ENCODE peak calls at places on chromosome 1, in five cellular contexts. X is PC-3, T is K562, L is ascending aorta, S is GM23248. P is an unnamed sample. For H3K4me1, the result is how much of the 10 kb centered on the place peaks cover.

GRCh38 chr1:9294910-9295636 is 2.4 kb downstream of the SPSB1 start:
- DNase-seq in L (no peak), X (peak), T (no peak), S (peak), P (no peak)

GRCh38 chr1:161287482-161288054 is 22.2 kb downstream of the MPZ start:
- DNase-seq in S (no peak), L (no peak), X (no peak), T (no peak), P (no peak)

GRCh38 chr1:160879056-160879455 is 5.9 kb downstream of the ITLN1 start:
- DNase-seq in T (no peak), X (peak), L (no peak), S (no peak), P (no peak)

GRCh38 chr1:207868252-207868768 is 42.6 kb downstream of the CD34 start:
- DNase-seq in S (peak), X (peak), T (peak), L (peak), P (no peak)

GRCh38 chr1:226547754-226548191 is 791 bp upstream of the STUM start:
- DNase-seq in T (peak), X (peak), S (peak), L (peak), P (no peak)

GRCh38 chr1:109112056-109112651 is 1.8 kb upstream of the ELAPOR1 start:
- DNase-seq in S (peak), T (peak), X (peak), L (peak), P (no peak)

GRCh38 chr1:31782766-31783410 is 18.7 kb upstream of the ADGRB2 start:
- DNase-seq in X (no peak), S (no peak), T (no peak), L (no peak), P (no peak)

GRCh38 chr1:182910143-182910542 is 42.8 kb downstream of the SHCBP1L start:
- DNase-seq in S (no peak), T (no peak), X (no peak), L (no peak), P (no peak)

GRCh38 chr1:178684542-178685000 is 40.5 kb upstream of the RALGPS2 start:
- DNase-seq in L (no peak), X (peak), S (peak), T (no peak), P (no peak)

GRCh38 chr1:61797045-61797755 is 54.9 kb downstream of the PATJ start:
- DNase-seq in X (peak), T (no peak), S (no peak), L (no peak), P (no peak)

GRCh38 chr1:153567621-153568366 is 2.1 kb upstream of the S100A2 start:
- DNase-seq in S (peak), T (no peak), X (peak), L (no peak), P (peak)

GRCh38 chr1:56580771-56581170 is 1.4 kb upstream of the PLPP3 start:
- DNase-seq in X (no peak), L (no peak), S (no peak), T (no peak), P (no peak)

GRCh38 chr1:214445201-214445600 is 106.2 kb downstream of the PTPN14 start:
- DNase-seq in S (peak), X (peak), T (no peak), L (no peak), P (no peak)

GRCh38 chr1:147105909-147106308 is 66.4 kb downstream of the PRKAB2 start:
- DNase-seq in S (no peak), L (no peak), T (no peak), X (no peak), P (no peak)
- H3K27ac ChIP-seq in S (no peak), L (no peak), T (no peak), X (no peak), P (no peak)

DNA sequence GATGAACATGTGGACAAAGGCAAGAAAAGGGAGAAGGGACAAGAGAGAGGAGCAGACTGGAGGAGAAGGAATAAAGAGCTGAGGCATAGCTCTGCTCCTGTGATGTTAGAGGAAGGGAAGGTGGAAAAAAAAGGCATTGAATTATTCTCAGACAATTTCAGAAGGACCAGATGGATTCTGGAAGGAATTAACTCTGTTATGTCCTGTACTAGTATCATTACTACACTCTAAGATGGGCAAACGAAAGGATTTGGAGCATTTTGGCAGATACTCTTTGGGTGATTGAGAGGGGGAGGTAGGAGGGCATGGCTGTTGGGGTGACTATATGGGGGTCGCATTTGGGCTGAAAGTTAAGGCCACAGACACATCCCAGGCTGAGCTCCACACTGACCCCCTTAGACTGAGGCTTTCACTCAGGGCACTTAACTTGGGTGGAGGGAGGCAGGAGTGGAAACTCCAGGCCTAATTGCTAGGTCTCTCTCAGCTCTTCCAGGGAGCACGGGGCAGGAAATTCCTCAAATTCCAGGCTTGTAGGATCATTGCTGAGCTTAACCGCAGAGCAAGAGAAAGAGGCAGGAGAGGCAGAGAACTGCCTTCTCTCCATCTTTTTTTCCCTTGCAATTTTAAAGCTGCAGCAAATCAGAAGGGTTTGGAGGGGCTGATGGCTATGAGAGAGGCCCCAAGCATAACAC is 25.9 kb downstream of the KIRREL1 start:
- DNase-seq in X (peak), L (peak), S (peak), T (no peak), P (peak)
- H3K4me3 ChIP-seq in X (peak), L (peak), S (peak), T (no peak), P (no peak)

DNA sequence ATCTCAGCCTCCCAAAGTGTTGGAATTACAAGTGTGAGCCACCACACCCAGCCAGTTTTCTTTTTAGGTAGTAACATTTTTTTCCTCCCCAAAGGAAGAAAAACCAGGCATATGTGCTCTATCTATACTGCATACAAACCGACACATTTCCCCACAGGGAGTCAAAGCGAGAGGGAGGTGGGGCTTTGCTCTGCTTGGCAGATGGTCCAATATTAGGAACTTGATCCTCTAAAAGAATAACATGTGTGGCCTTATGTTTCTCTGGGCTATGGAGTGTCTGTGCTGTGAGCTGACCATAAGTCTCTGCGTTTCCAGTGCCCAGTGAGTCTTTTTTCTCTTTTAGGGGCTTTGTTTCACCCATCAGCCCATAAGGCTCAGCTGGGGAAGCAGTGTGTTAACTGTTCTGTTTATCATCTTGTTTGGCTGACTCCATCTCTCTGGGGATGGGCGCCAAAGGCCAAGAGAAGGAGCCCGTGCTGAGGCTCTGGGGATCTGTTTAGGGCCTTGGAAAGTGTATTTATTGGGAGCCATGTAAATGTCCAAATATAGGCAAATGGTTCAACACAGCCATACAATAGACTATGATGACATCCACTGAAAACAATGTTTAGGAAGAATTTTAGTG is 20.3 kb downstream of the LMOD1 start:
- DNase-seq in T (no peak), S (no peak), X (no peak), L (no peak), P (no peak)
- H3K4me1 ChIP-seq in T (under half), S (under half), X (under half), L (under half), P (under half)

DNA sequence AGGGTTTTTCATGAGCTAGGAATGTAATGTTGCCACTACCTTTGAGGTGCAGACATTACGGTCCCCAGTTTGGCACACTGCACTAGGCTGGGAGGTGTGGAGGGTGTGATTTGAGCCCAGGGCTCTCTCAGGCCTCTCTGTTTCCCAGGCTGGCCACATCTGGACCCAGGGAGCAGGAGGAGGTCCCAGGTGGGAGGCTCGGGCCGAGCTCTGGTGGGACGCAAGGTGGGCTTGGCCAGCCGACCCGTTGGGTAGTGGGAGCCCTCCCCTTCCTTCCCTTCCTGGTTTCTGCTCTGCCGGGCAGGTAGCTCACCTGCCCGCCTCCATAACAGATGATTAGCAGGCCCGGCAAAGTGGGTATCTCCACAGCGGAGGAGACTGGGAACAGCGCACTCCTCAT is 146.2 kb upstream of the TMEM51 start:
- DNase-seq in L (no peak), S (no peak), X (no peak), T (no peak), P (no peak)
- H3K27ac ChIP-seq in L (peak), S (no peak), X (no peak), T (no peak), P (no peak)

GRCh38 chr1:24960071-24960801 is 30.2 kb upstream of the RUNX3 start:
- DNase-seq in X (no peak), L (no peak), T (no peak), S (no peak), P (peak)

GRCh38 chr1:24963099-24963872 is 33.2 kb upstream of the RUNX3 start:
- DNase-seq in S (no peak), X (no peak), L (no peak), T (no peak), P (peak)

GRCh38 chr1:24963943-24964677 is 34.0 kb upstream of the RUNX3 start:
- DNase-seq in S (no peak), L (no peak), X (no peak), T (no peak), P (peak)

GRCh38 chr1:24961334-24961733 is 31.3 kb upstream of the RUNX3 start:
- DNase-seq in T (no peak), L (no peak), S (no peak), X (no peak), P (no peak)

GRCh38 chr1:24961961-24962861 is 32.1 kb upstream of the RUNX3 start:
- DNase-seq in S (no peak), L (no peak), T (no peak), X (no peak), P (peak)
- H3K4me3 ChIP-seq in S (no peak), L (no peak), T (no peak), X (no peak), P (no peak)

DNA sequence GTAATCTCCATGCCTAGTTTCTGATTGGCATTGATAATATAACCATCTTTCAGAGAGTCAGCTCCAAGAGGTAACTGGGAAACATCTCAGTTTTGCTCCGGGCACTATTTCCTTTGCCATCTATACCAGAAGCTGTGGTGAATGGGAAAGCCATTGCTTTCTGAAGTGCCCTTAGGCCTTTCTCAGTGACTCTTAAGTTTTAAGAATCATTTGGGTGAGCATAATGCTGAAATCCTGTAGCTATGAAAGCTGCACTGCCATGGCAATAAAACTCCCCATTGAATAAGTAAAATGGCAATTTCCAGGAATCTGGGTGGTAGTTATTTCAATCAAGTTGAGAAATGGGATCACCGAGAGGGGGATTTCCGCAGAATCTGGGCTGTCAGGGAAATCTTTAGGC is 26.9 kb upstream of the MACF1 start:
- DNase-seq in X (no peak), S (no peak), T (no peak), L (no peak), P (no peak)
- H3K4me1 ChIP-seq in X (under half), S (under half), T (under half), L (under half), P (half or more)

GRCh38 chr1:10759413-10760200 is 36.8 kb downstream of the CASZ1 start:
- DNase-seq in T (no peak), S (no peak), L (no peak), X (peak), P (no peak)

GRCh38 chr1:10762153-10762523 is 34.3 kb downstream of the CASZ1 start:
- DNase-seq in S (no peak), T (no peak), X (no peak), L (no peak), P (no peak)

GRCh38 chr1:10760566-10761502 is 35.6 kb downstream of the CASZ1 start:
- DNase-seq in X (no peak), L (no peak), T (no peak), S (no peak), P (no peak)

GRCh38 chr1:10762875-10763274 is 33.6 kb downstream of the CASZ1 start:
- DNase-seq in X (no peak), T (no peak), L (no peak), S (no peak), P (no peak)

GRCh38 chr1:10761503-10762152 is 34.8 kb downstream of the CASZ1 start:
- DNase-seq in L (no peak), X (peak), S (peak), T (no peak), P (no peak)
- H3K27ac ChIP-seq in L (no peak), X (peak), S (no peak), T (no peak), P (no peak)

DNA sequence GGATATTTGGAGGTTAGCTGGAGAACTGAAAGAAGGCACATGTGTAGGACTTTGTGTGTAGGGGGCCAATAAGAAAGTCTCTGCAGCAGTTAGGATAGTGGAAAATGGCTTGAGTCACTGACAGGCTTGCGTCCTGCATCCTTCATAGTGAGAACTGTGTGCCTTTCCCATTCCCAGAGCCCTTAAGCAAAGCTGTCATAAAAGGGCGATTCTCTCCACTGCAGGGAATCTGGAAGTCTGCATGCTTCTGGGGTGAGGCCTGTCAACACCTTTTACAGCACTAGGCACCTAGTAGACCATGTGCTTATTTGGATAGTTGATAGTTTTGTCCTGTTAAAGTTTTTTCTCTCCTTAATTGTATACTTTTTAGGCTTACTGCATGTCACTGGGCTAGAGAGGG is 39.4 kb upstream of the MACF1 start:
- DNase-seq in S (no peak), L (no peak), X (no peak), T (no peak), P (no peak)
- H3K4me3 ChIP-seq in S (no peak), L (no peak), X (no peak), T (no peak), P (no peak)

P was measured in RWPE2.